ENCODE peak calls at places on chromosomes 1 and 21, in ten cellular contexts. K is DND-41; T is stomach; G is activated CD4-positive, alpha-beta T cell treated with anti-CD3 and anti-CD28 coated beads for 48 hours; X is nephron progenitor cell; R is NCI-H187 treated with DMSO at 0.1 percent for 48 hours; D is AG04450; H is OCI-LY7; N is effector memory CD8-positive, alpha-beta T cell; J is hippocampal formation. U is an unnamed sample.
A peak's percentile ranks its signal among the peaks of the same experiment; 100 is the strongest.

GRCh38 chr1:18684306-18684705 is 53.7 kb downstream of the PAX7 start:
- DNase-seq in X (peak; percentile 57), N (no peak), G (no peak), K (no peak), J (no peak), D (no peak), T (no peak), R (no peak), H (no peak), U (no peak)

GRCh38 chr1:228364706-228365213 is 41.9 kb downstream of the TRIM11 start:
- DNase-seq in T (no peak), N (no peak), X (no peak), K (no peak), H (no peak), D (no peak), R (no peak), J (no peak), G (no peak), U (no peak)

GRCh38 chr1:150765229-150765976 is at the start of gene CTSS:
- DNase-seq in K (no peak), H (peak; percentile 88), J (no peak), T (no peak), R (no peak), X (no peak), D (no peak), N (peak; percentile 7), G (no peak), U (peak; percentile 18)

GRCh38 chr1:109625176-109625575 is 5.5 kb downstream of the AMPD2 start:
- DNase-seq in D (no peak), R (no peak), G (no peak), H (no peak), N (no peak), X (no peak), T (no peak), K (no peak), J (no peak), U (no peak)

GRCh38 chr21:36773111-36773510 is 74.2 kb downstream of the SIM2 start:
- DNase-seq in G (no peak), J (no peak), N (no peak), H (no peak), D (peak; percentile 68), R (no peak), K (no peak), T (peak; percentile 96), X (no peak), U (no peak)

GRCh38 chr21:34061983-34062382 is 11.4 kb upstream of the MRPS6 start:
- DNase-seq in T (no peak), X (no peak), J (no peak), D (no peak), K (peak; percentile 33), R (no peak), G (no peak), N (no peak), H (peak; percentile 63), U (no peak)

GRCh38 chr1:180133193-180133592 is 21.5 kb upstream of the QSOX1 start:
- DNase-seq in J (no peak), H (no peak), T (no peak), R (no peak), G (no peak), N (no peak), X (no peak), D (no peak), K (no peak), U (no peak)

GRCh38 chr1:41122851-41123518 is 101.5 kb upstream of the SLFNL1 start:
- DNase-seq in X (peak; percentile 7), H (peak; percentile 17), G (peak; percentile 21), R (no peak), K (peak; percentile 25), J (no peak), T (peak; percentile 28), D (peak; percentile 72), N (no peak), U (no peak)

GRCh38 chr1:232831895-232832294 is 26.7 kb downstream of the MAP10 start:
- DNase-seq in N (no peak), D (no peak), J (no peak), H (no peak), X (no peak), G (no peak), T (no peak), K (no peak), R (no peak), U (no peak)

GRCh38 chr1:150267896-150268295 is 920 bp downstream of the APH1A start:
- DNase-seq in N (no peak), X (no peak), J (no peak), D (no peak), R (no peak), T (no peak), G (no peak), H (no peak), K (no peak), U (no peak)

GRCh38 chr1:90402893-90403849 is 313.9 kb downstream of the BARHL2 start:
- DNase-seq in H (no peak), D (peak; percentile 87), R (no peak), T (peak; percentile 47), N (no peak), X (peak; percentile 6), G (peak; percentile 3), K (no peak), J (no peak), U (no peak)

GRCh38 chr1:208309771-208310170 is 65.6 kb upstream of the PLXNA2 start:
- DNase-seq in N (no peak), D (no peak), K (no peak), X (no peak), J (no peak), T (no peak), R (no peak), G (no peak), H (no peak), U (no peak)

GRCh38 chr1:182768973-182769372 is 20.6 kb upstream of the NPL start:
- DNase-seq in G (no peak), X (no peak), N (no peak), R (no peak), J (no peak), H (no peak), K (no peak), T (no peak), D (no peak), U (no peak)

GRCh38 chr1:180501865-180502360 is 464 bp downstream of the ACBD6 start:
- DNase-seq in G (no peak), K (no peak), R (peak; percentile 50), D (no peak), X (no peak), H (peak; percentile 63), N (no peak), T (no peak), J (no peak), U (peak; percentile 49)

GRCh38 chr1:201488817-201489581 is 17.9 kb downstream of the CSRP1 start:
- DNase-seq in H (no peak), R (no peak), X (no peak), G (no peak), K (no peak), N (no peak), J (no peak), T (no peak), D (peak; percentile 78), U (no peak)

GRCh38 chr1:234725177-234726132 is 115.5 kb upstream of the IRF2BP2 start:
- DNase-seq in K (peak; percentile 87), G (peak; percentile 73), J (no peak), X (no peak), R (no peak), N (peak; percentile 33), T (peak; percentile 68), D (no peak), H (peak; percentile 68), U (no peak)

GRCh38 chr1:155976913-155977606 is 1.3 kb downstream of the ARHGEF2 start:
- DNase-seq in D (no peak), K (peak; percentile 36), N (no peak), H (no peak), R (no peak), J (no peak), G (peak; percentile 42), T (no peak), X (no peak), U (no peak)

GRCh38 chr1:54806931-54807611 is 5.9 kb upstream of the TTC22 start:
- DNase-seq in J (no peak), N (peak; percentile 44), H (no peak), D (no peak), T (peak; percentile 64), R (no peak), K (no peak), X (no peak), G (no peak), U (no peak)

GRCh38 chr1:180956028-180956640 is 43.4 kb downstream of the KIAA1614 start:
- DNase-seq in H (no peak), D (no peak), X (no peak), R (no peak), N (no peak), T (no peak), G (no peak), K (no peak), J (peak; percentile 30), U (no peak)

GRCh38 chr1:42931108-42931539 is 27.5 kb downstream of the SLC2A1 start:
- DNase-seq in N (peak; percentile 65), H (peak; percentile 64), D (no peak), R (no peak), K (peak; percentile 74), J (peak; percentile 53), T (no peak), G (peak; percentile 60), X (peak; percentile 34), U (peak; percentile 72)

GRCh38 chr1:3564921-3565831 is 46.1 kb downstream of the MEGF6 start:
- DNase-seq in K (peak; percentile 28), G (peak; percentile 38), H (peak; percentile 43), X (peak; percentile 63), R (no peak), N (peak; percentile 35), T (peak; percentile 40), J (no peak), D (no peak), U (peak; percentile 95)

GRCh38 chr1:224615861-224616760 is at the start of gene CNIH3:
- DNase-seq in N (peak; percentile 45), X (peak; percentile 84), G (peak; percentile 44), J (no peak), K (peak; percentile 87), D (no peak), H (no peak), R (no peak), T (peak; percentile 53), U (peak; percentile 40)

GRCh38 chr1:231478386-231478785 is 50.1 kb upstream of the TSNAX start:
- DNase-seq in H (no peak), D (no peak), X (no peak), K (no peak), R (no peak), N (no peak), J (no peak), T (no peak), G (no peak), U (no peak)

GRCh38 chr1:244730153-244730933 is 77.4 kb downstream of the DESI2 start:
- DNase-seq in D (no peak), T (peak; percentile 64), H (peak; percentile 27), G (peak; percentile 52), X (peak; percentile 70), R (no peak), N (peak; percentile 7), K (no peak), J (no peak), U (no peak)

GRCh38 chr21:32131960-32132359 is 146.9 kb downstream of the MIS18A start:
- DNase-seq in D (no peak), J (no peak), R (no peak), X (no peak), K (no peak), N (no peak), T (no peak), G (no peak), H (no peak), U (no peak)

GRCh38 chr1:44038876-44039657 is 7.8 kb upstream of the SLC6A9 start:
- DNase-seq in H (no peak), J (no peak), T (no peak), X (no peak), G (no peak), D (no peak), R (no peak), N (no peak), K (no peak), U (no peak)

GRCh38 chr1:154352581-154353459 is 27.5 kb downstream of the ATP8B2 start:
- DNase-seq in G (peak; percentile 65), J (peak; percentile 35), T (peak; percentile 66), K (peak; percentile 34), R (no peak), H (no peak), X (peak; percentile 66), D (no peak), N (no peak), U (no peak)

GRCh38 chr1:152630596-152630995 is 7.7 kb upstream of the LCE3A start:
- DNase-seq in N (no peak), J (no peak), K (no peak), G (no peak), R (no peak), X (no peak), D (no peak), T (no peak), H (no peak), U (no peak)

U was measured in GM12891.